ENCODE peak calls at places on chromosome 18, in nine cellular contexts. L is fibroblast of the conjunctiva; H is iPS-NIHi11; A is MV-4-11; E is skeletal muscle cell; X is K562; D is activated T-cell treated with anti-CD3 and anti-CD28 coated beads, Interleukin-2, amount 50 U/mL, for 4 hours; K is NCI-H226; Z is midbrain. B is an unnamed sample.

GRCh38 chr18:55585586-55586521 is 2.1 kb downstream of the TCF4 start:
- DNase-seq in L (no peak), H (no peak), A (no peak), E (no peak), X (no peak), D (no peak), K (no peak), Z (peak; percentile 51), B (peak; percentile 65)

GRCh38 chr18:76518073-76518472 is 23.0 kb upstream of the ZNF516 start:
- DNase-seq in L (no peak), H (no peak), A (no peak), E (no peak), X (no peak), D (no peak), K (no peak), Z (no peak), B (no peak)

GRCh38 chr18:79771446-79772107 is 26.2 kb upstream of the KCNG2 start:
- DNase-seq in L (no peak), H (no peak), A (no peak), E (no peak), X (no peak), D (no peak), K (no peak), Z (no peak), B (no peak)

GRCh38 chr18:47801817-47802216 is 128.6 kb downstream of the SMAD2 start:
- DNase-seq in L (no peak), H (no peak), A (no peak), E (no peak), X (no peak), D (no peak), K (no peak), Z (no peak), B (no peak)

GRCh38 chr18:48547456-48548403 is 8.9 kb downstream of the CTIF start:
- DNase-seq in L (peak; percentile 80), H (peak; percentile 68), A (peak; percentile 27), E (peak; percentile 70), X (peak; percentile 19), D (no peak), K (peak; percentile 83), Z (no peak), B (no peak)

GRCh38 chr18:49250819-49251388 is 209.5 kb downstream of the DYM start:
- DNase-seq in L (peak; percentile 24), H (no peak), A (peak; percentile 32), E (no peak), X (no peak), D (no peak), K (no peak), Z (peak; percentile 12), B (peak; percentile 41)

GRCh38 chr18:36352384-36352783 is 54.9 kb downstream of the FHOD3 start:
- DNase-seq in L (peak; percentile 30), H (no peak), A (peak; percentile 13), E (peak; percentile 81), X (no peak), D (no peak), K (peak; percentile 77), Z (no peak), B (no peak)

GRCh38 chr18:23673725-23674124 is 11.0 kb upstream of the ANKRD29 start:
- DNase-seq in L (no peak), H (no peak), A (no peak), E (no peak), X (no peak), D (no peak), K (no peak), Z (no peak), B (no peak)

GRCh38 chr18:57008001-57008686 is 138.7 kb upstream of the BOD1L2 start:
- DNase-seq in L (no peak), H (no peak), A (peak; percentile 60), E (no peak), X (no peak), D (no peak), K (no peak), Z (no peak), B (peak; percentile 16)

GRCh38 chr18:6221602-6222014 is 193.1 kb downstream of the L3MBTL4 start:
- DNase-seq in L (no peak), H (no peak), A (no peak), E (no peak), X (no peak), D (no peak), K (no peak), Z (no peak), B (no peak)

GRCh38 chr18:57942493-57942892 is 101.5 kb upstream of the NEDD4L start:
- DNase-seq in L (no peak), H (peak; percentile 65), A (no peak), E (no peak), X (no peak), D (no peak), K (no peak), Z (no peak), B (no peak)

GRCh38 chr18:7071600-7071999 is 46.0 kb downstream of the LAMA1 start:
- DNase-seq in L (no peak), H (no peak), A (no peak), E (no peak), X (no peak), D (no peak), K (no peak), Z (no peak), B (no peak)

B was measured in OCI-M1.